ENCODE peak calls at places on chromosomes 5 and 9, in four cellular contexts. One of them, this sample, is unnamed.

GRCh38 chr9:116320180-116320799 is 166.7 kb downstream of the PAPPA start:
- DNase-seq in H54: no peak
- DNase-seq in stomach: no peak
- DNase-seq in IMR-90: no peak
- DNase-seq in this sample: no peak

GRCh38 chr9:130186839-130187522 is 14.8 kb downstream of the NCS1 start:
- DNase-seq in IMR-90: peak
- DNase-seq in stomach: peak
- DNase-seq in H54: peak
- DNase-seq in this sample: peak

GRCh38 chr5:37448941-37449340 is 69.8 kb downstream of the WDR70 start:
- DNase-seq in H54: no peak
- DNase-seq in IMR-90: peak
- DNase-seq in stomach: no peak
- DNase-seq in this sample: no peak

GRCh38 chr9:136007906-136008692 is 46.9 kb upstream of the UBAC1 start:
- DNase-seq in stomach: no peak
- DNase-seq in IMR-90: peak
- DNase-seq in H54: peak
- DNase-seq in this sample: no peak

GRCh38 chr9:78196258-78196657 is 39.6 kb upstream of the CEP78 start:
- DNase-seq in H54: no peak
- DNase-seq in stomach: no peak
- DNase-seq in IMR-90: no peak
- DNase-seq in this sample: no peak

GRCh38 chr5:14009575-14009974 is 65.1 kb upstream of the DNAH5 start:
- DNase-seq in stomach: no peak
- DNase-seq in IMR-90: peak
- DNase-seq in H54: no peak
- DNase-seq in this sample: no peak

GRCh38 chr5:157442989-157443619 is 16.9 kb upstream of the NIPAL4 start:
- DNase-seq in IMR-90: no peak
- DNase-seq in H54: no peak
- DNase-seq in stomach: no peak
- DNase-seq in this sample: no peak

GRCh38 chr5:13572188-13572587 is 372.3 kb downstream of the DNAH5 start:
- DNase-seq in stomach: no peak
- DNase-seq in IMR-90: no peak
- DNase-seq in H54: no peak
- DNase-seq in this sample: no peak

GRCh38 chr5:44389410-44389879 is at the start of gene FGF10:
- DNase-seq in IMR-90: no peak
- DNase-seq in stomach: no peak
- DNase-seq in H54: no peak
- DNase-seq in this sample: no peak

GRCh38 chr9:137083418-137084004 is 3.3 kb upstream of the MAN1B1 start:
- DNase-seq in stomach: peak
- DNase-seq in H54: peak
- DNase-seq in IMR-90: peak
- DNase-seq in this sample: peak

GRCh38 chr9:9751996-9752395 is 860.8 kb downstream of the PTPRD start:
- DNase-seq in IMR-90: no peak
- DNase-seq in stomach: no peak
- DNase-seq in H54: no peak
- DNase-seq in this sample: no peak

GRCh38 chr9:72855321-72855720 is 97.5 kb downstream of the ALDH1A1 start:
- DNase-seq in stomach: no peak
- DNase-seq in IMR-90: no peak
- DNase-seq in H54: no peak
- DNase-seq in this sample: no peak

GRCh38 chr9:96510258-96510657 is 60.3 kb downstream of the HABP4 start:
- DNase-seq in IMR-90: no peak
- DNase-seq in H54: no peak
- DNase-seq in stomach: no peak
- DNase-seq in this sample: no peak

GRCh38 chr9:76905984-76906861 is at the start of gene PRUNE2:
- DNase-seq in IMR-90: peak
- DNase-seq in stomach: peak
- DNase-seq in H54: peak
- DNase-seq in this sample: peak
- TF ChIP-seq POLR2A in IMR-90: no peak
- TF ChIP-seq POLR2A in stomach: no peak
- TF ChIP-seq POLR2A in H54: no peak
- TF ChIP-seq POLR2A in this sample: no peak

GRCh38 chr9:89317282-89317681 is 1.0 kb upstream of the SECISBP2 start:
- DNase-seq in H54: no peak
- DNase-seq in IMR-90: no peak
- DNase-seq in stomach: no peak
- DNase-seq in this sample: peak
- TF ChIP-seq POLR2A in H54: no peak
- TF ChIP-seq POLR2A in IMR-90: no peak
- TF ChIP-seq POLR2A in stomach: no peak
- TF ChIP-seq POLR2A in this sample: no peak

GRCh38 chr9:128098017-128098935 is 29.3 kb downstream of the PTGES2 start:
- DNase-seq in stomach: peak
- DNase-seq in IMR-90: peak
- DNase-seq in H54: peak
- DNase-seq in this sample: peak
- TF ChIP-seq POLR2A in stomach: no peak
- TF ChIP-seq POLR2A in IMR-90: peak
- TF ChIP-seq POLR2A in H54: peak
- TF ChIP-seq POLR2A in this sample: no peak

DNA sequence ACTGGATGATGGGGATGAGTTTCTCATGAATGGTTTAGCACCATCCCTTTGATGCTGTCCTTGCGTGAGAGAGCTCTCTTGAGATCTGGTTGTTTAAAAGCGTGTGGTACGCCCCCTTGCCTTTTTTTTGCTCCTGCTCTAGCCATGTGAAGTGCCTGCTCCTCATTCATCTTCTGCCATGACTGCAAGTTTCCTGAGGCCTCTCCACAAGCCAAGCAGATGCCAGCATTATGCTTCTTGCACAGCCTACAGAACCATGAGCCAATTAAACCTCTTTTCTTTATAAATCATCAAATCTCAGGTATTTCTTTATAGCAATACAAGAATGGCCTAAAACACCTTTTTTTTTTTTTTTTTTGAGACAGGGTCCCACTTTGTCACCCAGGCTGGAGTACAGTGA is 32.8 kb downstream of the FNIP1 start:
- DNase-seq in IMR-90: no peak
- DNase-seq in H54: no peak
- DNase-seq in stomach: no peak
- DNase-seq in this sample: no peak
- TF ChIP-seq POLR2A in IMR-90: no peak
- TF ChIP-seq POLR2A in H54: no peak
- TF ChIP-seq POLR2A in stomach: no peak
- TF ChIP-seq POLR2A in this sample: no peak

GRCh38 chr9:122930933-122931850 is at the start of gene ZBTB26:
- DNase-seq in IMR-90: peak
- DNase-seq in H54: peak
- DNase-seq in stomach: peak
- DNase-seq in this sample: peak
- TF ChIP-seq POLR2A in IMR-90: peak
- TF ChIP-seq POLR2A in H54: peak
- TF ChIP-seq POLR2A in stomach: no peak
- TF ChIP-seq POLR2A in this sample: peak

DNA sequence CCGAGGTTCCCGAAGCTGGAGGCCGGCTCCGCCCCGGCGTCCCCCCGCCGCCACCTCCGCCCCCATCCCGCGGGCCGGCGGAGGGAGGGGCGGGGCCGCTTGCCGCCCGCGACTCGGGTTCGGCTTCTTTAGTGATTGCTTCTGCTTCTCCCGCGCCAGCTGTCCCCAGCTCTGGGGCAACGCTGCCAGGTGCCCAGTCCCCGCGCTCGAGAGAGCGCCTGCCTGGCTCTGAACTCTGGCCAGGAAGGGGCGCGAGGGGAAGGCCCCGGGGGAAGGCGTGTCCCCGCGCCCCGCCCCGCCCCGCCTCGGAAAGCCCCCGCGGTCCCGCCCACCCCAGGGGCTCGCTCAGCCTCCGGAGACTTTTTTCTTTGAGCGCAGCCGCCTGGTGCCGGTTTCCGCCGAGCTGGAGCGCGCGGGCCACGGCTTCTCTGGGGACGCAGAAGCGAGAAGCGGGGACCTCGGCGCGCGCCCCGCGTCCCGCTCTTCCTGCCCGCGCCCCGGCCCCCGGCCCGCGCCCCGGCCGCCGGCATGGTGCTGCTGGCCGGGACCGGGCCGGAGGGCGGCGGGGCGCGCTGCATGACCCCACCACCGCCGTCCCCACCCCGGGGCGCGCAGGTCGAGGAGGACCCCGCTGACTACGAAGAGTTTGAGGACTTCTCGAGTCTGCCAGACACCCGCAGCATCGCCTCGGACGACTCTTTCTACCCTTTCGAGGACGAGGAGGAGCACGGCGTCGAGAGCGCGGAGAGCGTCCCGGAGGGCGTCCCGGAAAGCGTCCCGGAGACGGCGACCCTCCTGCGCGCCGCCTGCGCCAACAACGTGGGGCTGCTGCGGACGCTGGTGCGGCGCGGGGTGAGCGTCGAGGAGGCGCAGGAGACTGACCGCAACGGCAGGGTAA is at the start of gene ANKRD33B:
- DNase-seq in IMR-90: peak
- DNase-seq in stomach: peak
- DNase-seq in H54: peak
- DNase-seq in this sample: peak
- TF ChIP-seq POLR2A in IMR-90: peak
- TF ChIP-seq POLR2A in stomach: no peak
- TF ChIP-seq POLR2A in H54: peak
- TF ChIP-seq POLR2A in this sample: peak